ENCODE peak calls at places on chromosomes 4 and X, in eight cellular contexts. One of them, this sample, is unnamed.

GRCh38 chr4:147182041-147182440 is 236.4 kb upstream of the TTC29 start:
- DNase-seq in hippocampal formation: no peak
- DNase-seq in right cardiac atrium: no peak
- DNase-seq in activated CD4-positive, alpha-beta T cell treated with anti-CD3 and anti-CD28 coated beads, Interleukin-2, amount 10 ng/mL, durations not matched to agents 7 days and 5 days: no peak
- DNase-seq in fibroblast of lung: peak
- DNase-seq in LoVo: no peak
- DNase-seq in RWPE1: no peak
- DNase-seq in brain microvascular endothelial cell: no peak
- DNase-seq in this sample: no peak

GRCh38 chr4:165628572-165628971 is 244.5 kb upstream of the TLL1 start:
- DNase-seq in hippocampal formation: no peak
- DNase-seq in right cardiac atrium: no peak
- DNase-seq in activated CD4-positive, alpha-beta T cell treated with anti-CD3 and anti-CD28 coated beads, Interleukin-2, amount 10 ng/mL, durations not matched to agents 7 days and 5 days: no peak
- DNase-seq in fibroblast of lung: no peak
- DNase-seq in LoVo: no peak
- DNase-seq in RWPE1: no peak
- DNase-seq in brain microvascular endothelial cell: no peak
- DNase-seq in this sample: no peak

GRCh38 chrX:51798701-51799100 is 55.5 kb downstream of the GSPT2 start:
- DNase-seq in hippocampal formation: no peak
- DNase-seq in right cardiac atrium: no peak
- DNase-seq in activated CD4-positive, alpha-beta T cell treated with anti-CD3 and anti-CD28 coated beads, Interleukin-2, amount 10 ng/mL, durations not matched to agents 7 days and 5 days: no peak
- DNase-seq in fibroblast of lung: no peak
- DNase-seq in LoVo: no peak
- DNase-seq in RWPE1: no peak
- DNase-seq in brain microvascular endothelial cell: no peak
- DNase-seq in this sample: no peak

GRCh38 chrX:79270401-79270800 is 96.7 kb downstream of the ITM2A start:
- DNase-seq in hippocampal formation: no peak
- DNase-seq in right cardiac atrium: peak
- DNase-seq in activated CD4-positive, alpha-beta T cell treated with anti-CD3 and anti-CD28 coated beads, Interleukin-2, amount 10 ng/mL, durations not matched to agents 7 days and 5 days: peak
- DNase-seq in fibroblast of lung: no peak
- DNase-seq in LoVo: no peak
- DNase-seq in RWPE1: no peak
- DNase-seq in brain microvascular endothelial cell: no peak
- DNase-seq in this sample: peak

GRCh38 chrX:16586371-16587112 is 63.4 kb upstream of the S100G start:
- DNase-seq in hippocampal formation: no peak
- DNase-seq in right cardiac atrium: no peak
- DNase-seq in activated CD4-positive, alpha-beta T cell treated with anti-CD3 and anti-CD28 coated beads, Interleukin-2, amount 10 ng/mL, durations not matched to agents 7 days and 5 days: no peak
- DNase-seq in fibroblast of lung: no peak
- DNase-seq in LoVo: no peak
- DNase-seq in RWPE1: no peak
- DNase-seq in brain microvascular endothelial cell: no peak
- DNase-seq in this sample: no peak

GRCh38 chr4:73631565-73632226 is 11.5 kb upstream of the RASSF6 start:
- DNase-seq in hippocampal formation: no peak
- DNase-seq in right cardiac atrium: no peak
- DNase-seq in activated CD4-positive, alpha-beta T cell treated with anti-CD3 and anti-CD28 coated beads, Interleukin-2, amount 10 ng/mL, durations not matched to agents 7 days and 5 days: no peak
- DNase-seq in fibroblast of lung: no peak
- DNase-seq in LoVo: no peak
- DNase-seq in RWPE1: no peak
- DNase-seq in brain microvascular endothelial cell: no peak
- DNase-seq in this sample: no peak

GRCh38 chrX:41733939-41734338 is 10.0 kb downstream of the GPR82 start:
- DNase-seq in hippocampal formation: no peak
- DNase-seq in right cardiac atrium: no peak
- DNase-seq in activated CD4-positive, alpha-beta T cell treated with anti-CD3 and anti-CD28 coated beads, Interleukin-2, amount 10 ng/mL, durations not matched to agents 7 days and 5 days: peak
- DNase-seq in fibroblast of lung: no peak
- DNase-seq in LoVo: no peak
- DNase-seq in RWPE1: no peak
- DNase-seq in brain microvascular endothelial cell: no peak
- DNase-seq in this sample: peak

GRCh38 chr4:168598191-168598590 is 101.3 kb downstream of the PALLD start:
- DNase-seq in hippocampal formation: no peak
- DNase-seq in right cardiac atrium: no peak
- DNase-seq in activated CD4-positive, alpha-beta T cell treated with anti-CD3 and anti-CD28 coated beads, Interleukin-2, amount 10 ng/mL, durations not matched to agents 7 days and 5 days: no peak
- DNase-seq in fibroblast of lung: no peak
- DNase-seq in LoVo: no peak
- DNase-seq in RWPE1: no peak
- DNase-seq in brain microvascular endothelial cell: no peak
- DNase-seq in this sample: no peak

GRCh38 chr4:69713593-69713992 is 46.8 kb downstream of the SULT1B1 start:
- DNase-seq in hippocampal formation: no peak
- DNase-seq in right cardiac atrium: no peak
- DNase-seq in activated CD4-positive, alpha-beta T cell treated with anti-CD3 and anti-CD28 coated beads, Interleukin-2, amount 10 ng/mL, durations not matched to agents 7 days and 5 days: no peak
- DNase-seq in fibroblast of lung: peak
- DNase-seq in LoVo: no peak
- DNase-seq in RWPE1: no peak
- DNase-seq in brain microvascular endothelial cell: no peak
- DNase-seq in this sample: no peak

GRCh38 chr4:1210971-1211370 is 38.0 kb downstream of the CTBP1 start:
- DNase-seq in hippocampal formation: no peak
- DNase-seq in right cardiac atrium: peak
- DNase-seq in activated CD4-positive, alpha-beta T cell treated with anti-CD3 and anti-CD28 coated beads, Interleukin-2, amount 10 ng/mL, durations not matched to agents 7 days and 5 days: no peak
- DNase-seq in fibroblast of lung: no peak
- DNase-seq in LoVo: no peak
- DNase-seq in RWPE1: no peak
- DNase-seq in brain microvascular endothelial cell: no peak
- DNase-seq in this sample: no peak

GRCh38 chr4:53499791-53500190 is 91.5 kb downstream of the LNX1 start:
- DNase-seq in hippocampal formation: no peak
- DNase-seq in right cardiac atrium: no peak
- DNase-seq in activated CD4-positive, alpha-beta T cell treated with anti-CD3 and anti-CD28 coated beads, Interleukin-2, amount 10 ng/mL, durations not matched to agents 7 days and 5 days: no peak
- DNase-seq in fibroblast of lung: no peak
- DNase-seq in LoVo: no peak
- DNase-seq in RWPE1: no peak
- DNase-seq in brain microvascular endothelial cell: no peak
- DNase-seq in this sample: no peak

GRCh38 chr4:81963506-81964020 is 410.2 kb downstream of the HNRNPD start:
- DNase-seq in hippocampal formation: no peak
- DNase-seq in right cardiac atrium: no peak
- DNase-seq in activated CD4-positive, alpha-beta T cell treated with anti-CD3 and anti-CD28 coated beads, Interleukin-2, amount 10 ng/mL, durations not matched to agents 7 days and 5 days: no peak
- DNase-seq in fibroblast of lung: no peak
- DNase-seq in LoVo: no peak
- DNase-seq in RWPE1: no peak
- DNase-seq in brain microvascular endothelial cell: no peak
- DNase-seq in this sample: no peak

GRCh38 chr4:35461931-35462659 is 782.2 kb downstream of the ARAP2 start:
- DNase-seq in hippocampal formation: no peak
- DNase-seq in right cardiac atrium: no peak
- DNase-seq in activated CD4-positive, alpha-beta T cell treated with anti-CD3 and anti-CD28 coated beads, Interleukin-2, amount 10 ng/mL, durations not matched to agents 7 days and 5 days: no peak
- DNase-seq in fibroblast of lung: no peak
- DNase-seq in LoVo: no peak
- DNase-seq in RWPE1: no peak
- DNase-seq in brain microvascular endothelial cell: no peak
- DNase-seq in this sample: no peak

GRCh38 chr4:59994118-59994517 is 1206.0 kb upstream of the ADGRL3 start:
- DNase-seq in hippocampal formation: no peak
- DNase-seq in right cardiac atrium: no peak
- DNase-seq in activated CD4-positive, alpha-beta T cell treated with anti-CD3 and anti-CD28 coated beads, Interleukin-2, amount 10 ng/mL, durations not matched to agents 7 days and 5 days: no peak
- DNase-seq in fibroblast of lung: no peak
- DNase-seq in LoVo: no peak
- DNase-seq in RWPE1: no peak
- DNase-seq in brain microvascular endothelial cell: no peak
- DNase-seq in this sample: no peak

GRCh38 chr4:42995343-42995944 is 102.9 kb downstream of the GRXCR1 start:
- DNase-seq in hippocampal formation: peak
- DNase-seq in right cardiac atrium: no peak
- DNase-seq in activated CD4-positive, alpha-beta T cell treated with anti-CD3 and anti-CD28 coated beads, Interleukin-2, amount 10 ng/mL, durations not matched to agents 7 days and 5 days: no peak
- DNase-seq in fibroblast of lung: peak
- DNase-seq in LoVo: peak
- DNase-seq in RWPE1: peak
- DNase-seq in brain microvascular endothelial cell: no peak
- DNase-seq in this sample: peak

GRCh38 chr4:2330119-2331042 is 68.5 kb upstream of the MXD4 start:
- DNase-seq in hippocampal formation: no peak
- DNase-seq in right cardiac atrium: no peak
- DNase-seq in activated CD4-positive, alpha-beta T cell treated with anti-CD3 and anti-CD28 coated beads, Interleukin-2, amount 10 ng/mL, durations not matched to agents 7 days and 5 days: no peak
- DNase-seq in fibroblast of lung: peak
- DNase-seq in LoVo: peak
- DNase-seq in RWPE1: peak
- DNase-seq in brain microvascular endothelial cell: peak
- DNase-seq in this sample: no peak

GRCh38 chrX:18406531-18407266 is 18.7 kb upstream of the CDKL5 start:
- DNase-seq in hippocampal formation: no peak
- DNase-seq in right cardiac atrium: no peak
- DNase-seq in activated CD4-positive, alpha-beta T cell treated with anti-CD3 and anti-CD28 coated beads, Interleukin-2, amount 10 ng/mL, durations not matched to agents 7 days and 5 days: no peak
- DNase-seq in fibroblast of lung: no peak
- DNase-seq in LoVo: no peak
- DNase-seq in RWPE1: no peak
- DNase-seq in brain microvascular endothelial cell: no peak
- DNase-seq in this sample: no peak

GRCh38 chr4:21656832-21657231 is 291.7 kb downstream of the KCNIP4 start:
- DNase-seq in hippocampal formation: no peak
- DNase-seq in right cardiac atrium: no peak
- DNase-seq in activated CD4-positive, alpha-beta T cell treated with anti-CD3 and anti-CD28 coated beads, Interleukin-2, amount 10 ng/mL, durations not matched to agents 7 days and 5 days: no peak
- DNase-seq in fibroblast of lung: peak
- DNase-seq in LoVo: no peak
- DNase-seq in RWPE1: peak
- DNase-seq in brain microvascular endothelial cell: peak
- DNase-seq in this sample: no peak

GRCh38 chr4:2141762-2142520 is 82.8 kb downstream of the NAT8L start:
- DNase-seq in hippocampal formation: peak
- DNase-seq in right cardiac atrium: no peak
- DNase-seq in activated CD4-positive, alpha-beta T cell treated with anti-CD3 and anti-CD28 coated beads, Interleukin-2, amount 10 ng/mL, durations not matched to agents 7 days and 5 days: no peak
- DNase-seq in fibroblast of lung: peak
- DNase-seq in LoVo: no peak
- DNase-seq in RWPE1: no peak
- DNase-seq in brain microvascular endothelial cell: no peak
- DNase-seq in this sample: no peak

GRCh38 chrX:83469551-83469950 is 38.5 kb upstream of the POU3F4 start:
- DNase-seq in hippocampal formation: peak
- DNase-seq in right cardiac atrium: no peak
- DNase-seq in activated CD4-positive, alpha-beta T cell treated with anti-CD3 and anti-CD28 coated beads, Interleukin-2, amount 10 ng/mL, durations not matched to agents 7 days and 5 days: no peak
- DNase-seq in fibroblast of lung: no peak
- DNase-seq in LoVo: peak
- DNase-seq in RWPE1: no peak
- DNase-seq in brain microvascular endothelial cell: no peak
- DNase-seq in this sample: peak

GRCh38 chrX:107599371-107599970 is 28.8 kb upstream of the PRPS1 start:
- DNase-seq in hippocampal formation: no peak
- DNase-seq in right cardiac atrium: no peak
- DNase-seq in activated CD4-positive, alpha-beta T cell treated with anti-CD3 and anti-CD28 coated beads, Interleukin-2, amount 10 ng/mL, durations not matched to agents 7 days and 5 days: no peak
- DNase-seq in fibroblast of lung: peak
- DNase-seq in LoVo: no peak
- DNase-seq in RWPE1: no peak
- DNase-seq in brain microvascular endothelial cell: no peak
- DNase-seq in this sample: peak

GRCh38 chrX:10526442-10526841 is 93.9 kb downstream of the MID1 start:
- DNase-seq in hippocampal formation: no peak
- DNase-seq in right cardiac atrium: no peak
- DNase-seq in activated CD4-positive, alpha-beta T cell treated with anti-CD3 and anti-CD28 coated beads, Interleukin-2, amount 10 ng/mL, durations not matched to agents 7 days and 5 days: no peak
- DNase-seq in fibroblast of lung: peak
- DNase-seq in LoVo: no peak
- DNase-seq in RWPE1: no peak
- DNase-seq in brain microvascular endothelial cell: no peak
- DNase-seq in this sample: no peak

GRCh38 chrX:154333837-154334271 is 38.3 kb downstream of the TKTL1 start:
- DNase-seq in hippocampal formation: no peak
- DNase-seq in right cardiac atrium: no peak
- DNase-seq in activated CD4-positive, alpha-beta T cell treated with anti-CD3 and anti-CD28 coated beads, Interleukin-2, amount 10 ng/mL, durations not matched to agents 7 days and 5 days: no peak
- DNase-seq in fibroblast of lung: no peak
- DNase-seq in LoVo: no peak
- DNase-seq in RWPE1: no peak
- DNase-seq in brain microvascular endothelial cell: no peak
- DNase-seq in this sample: no peak

GRCh38 chrX:39854772-39855747 is 242.7 kb downstream of the BCOR start:
- DNase-seq in hippocampal formation: no peak
- DNase-seq in right cardiac atrium: no peak
- DNase-seq in activated CD4-positive, alpha-beta T cell treated with anti-CD3 and anti-CD28 coated beads, Interleukin-2, amount 10 ng/mL, durations not matched to agents 7 days and 5 days: peak
- DNase-seq in fibroblast of lung: no peak
- DNase-seq in LoVo: no peak
- DNase-seq in RWPE1: no peak
- DNase-seq in brain microvascular endothelial cell: no peak
- DNase-seq in this sample: peak

GRCh38 chr4:184472540-184473264 is 1.6 kb downstream of the IRF2 start:
- DNase-seq in hippocampal formation: peak
- DNase-seq in right cardiac atrium: peak
- DNase-seq in activated CD4-positive, alpha-beta T cell treated with anti-CD3 and anti-CD28 coated beads, Interleukin-2, amount 10 ng/mL, durations not matched to agents 7 days and 5 days: peak
- DNase-seq in fibroblast of lung: peak
- DNase-seq in LoVo: peak
- DNase-seq in RWPE1: peak
- DNase-seq in brain microvascular endothelial cell: peak
- DNase-seq in this sample: peak

GRCh38 chr4:114108869-114109268 is 129.4 kb upstream of the ARSJ start:
- DNase-seq in hippocampal formation: peak
- DNase-seq in right cardiac atrium: no peak
- DNase-seq in activated CD4-positive, alpha-beta T cell treated with anti-CD3 and anti-CD28 coated beads, Interleukin-2, amount 10 ng/mL, durations not matched to agents 7 days and 5 days: no peak
- DNase-seq in fibroblast of lung: peak
- DNase-seq in LoVo: no peak
- DNase-seq in RWPE1: peak
- DNase-seq in brain microvascular endothelial cell: no peak
- DNase-seq in this sample: no peak

GRCh38 chrX:22110729-22111494 is 78.8 kb downstream of the PHEX start:
- DNase-seq in hippocampal formation: no peak
- DNase-seq in right cardiac atrium: no peak
- DNase-seq in activated CD4-positive, alpha-beta T cell treated with anti-CD3 and anti-CD28 coated beads, Interleukin-2, amount 10 ng/mL, durations not matched to agents 7 days and 5 days: no peak
- DNase-seq in fibroblast of lung: no peak
- DNase-seq in LoVo: no peak
- DNase-seq in RWPE1: no peak
- DNase-seq in brain microvascular endothelial cell: no peak
- DNase-seq in this sample: no peak

GRCh38 chrX:115624916-115625315 is 63.9 kb downstream of the PLS3 start:
- DNase-seq in hippocampal formation: no peak
- DNase-seq in right cardiac atrium: no peak
- DNase-seq in activated CD4-positive, alpha-beta T cell treated with anti-CD3 and anti-CD28 coated beads, Interleukin-2, amount 10 ng/mL, durations not matched to agents 7 days and 5 days: no peak
- DNase-seq in fibroblast of lung: no peak
- DNase-seq in LoVo: no peak
- DNase-seq in RWPE1: no peak
- DNase-seq in brain microvascular endothelial cell: no peak
- DNase-seq in this sample: no peak

GRCh38 chrX:20531667-20532066 is 265.0 kb upstream of the RPS6KA3 start:
- DNase-seq in hippocampal formation: no peak
- DNase-seq in right cardiac atrium: no peak
- DNase-seq in activated CD4-positive, alpha-beta T cell treated with anti-CD3 and anti-CD28 coated beads, Interleukin-2, amount 10 ng/mL, durations not matched to agents 7 days and 5 days: no peak
- DNase-seq in fibroblast of lung: peak
- DNase-seq in LoVo: no peak
- DNase-seq in RWPE1: no peak
- DNase-seq in brain microvascular endothelial cell: no peak
- DNase-seq in this sample: no peak

GRCh38 chrX:769796-770195 is 139.2 kb downstream of the SHOX start:
- DNase-seq in hippocampal formation: no peak
- DNase-seq in right cardiac atrium: no peak
- DNase-seq in activated CD4-positive, alpha-beta T cell treated with anti-CD3 and anti-CD28 coated beads, Interleukin-2, amount 10 ng/mL, durations not matched to agents 7 days and 5 days: no peak
- DNase-seq in fibroblast of lung: no peak
- DNase-seq in LoVo: no peak
- DNase-seq in RWPE1: no peak
- DNase-seq in brain microvascular endothelial cell: no peak
- DNase-seq in this sample: no peak

GRCh38 chr4:184287697-184288255 is 70.1 kb upstream of the ENPP6 start:
- DNase-seq in hippocampal formation: no peak
- DNase-seq in right cardiac atrium: no peak
- DNase-seq in activated CD4-positive, alpha-beta T cell treated with anti-CD3 and anti-CD28 coated beads, Interleukin-2, amount 10 ng/mL, durations not matched to agents 7 days and 5 days: no peak
- DNase-seq in fibroblast of lung: peak
- DNase-seq in LoVo: no peak
- DNase-seq in RWPE1: peak
- DNase-seq in brain microvascular endothelial cell: peak
- DNase-seq in this sample: no peak

GRCh38 chrX:65924938-65925507 is 114.9 kb downstream of the VSIG4 start:
- DNase-seq in hippocampal formation: no peak
- DNase-seq in right cardiac atrium: no peak
- DNase-seq in activated CD4-positive, alpha-beta T cell treated with anti-CD3 and anti-CD28 coated beads, Interleukin-2, amount 10 ng/mL, durations not matched to agents 7 days and 5 days: no peak
- DNase-seq in fibroblast of lung: no peak
- DNase-seq in LoVo: no peak
- DNase-seq in RWPE1: no peak
- DNase-seq in brain microvascular endothelial cell: no peak
- DNase-seq in this sample: no peak

GRCh38 chrX:134601240-134601639 is 57.0 kb downstream of the PLAC1 start:
- DNase-seq in hippocampal formation: no peak
- DNase-seq in right cardiac atrium: no peak
- DNase-seq in activated CD4-positive, alpha-beta T cell treated with anti-CD3 and anti-CD28 coated beads, Interleukin-2, amount 10 ng/mL, durations not matched to agents 7 days and 5 days: no peak
- DNase-seq in fibroblast of lung: peak
- DNase-seq in LoVo: no peak
- DNase-seq in RWPE1: no peak
- DNase-seq in brain microvascular endothelial cell: no peak
- DNase-seq in this sample: no peak

GRCh38 chr4:8422786-8423185 is 17.7 kb downstream of the ACOX3 start:
- DNase-seq in hippocampal formation: no peak
- DNase-seq in right cardiac atrium: no peak
- DNase-seq in activated CD4-positive, alpha-beta T cell treated with anti-CD3 and anti-CD28 coated beads, Interleukin-2, amount 10 ng/mL, durations not matched to agents 7 days and 5 days: no peak
- DNase-seq in fibroblast of lung: no peak
- DNase-seq in LoVo: no peak
- DNase-seq in RWPE1: no peak
- DNase-seq in brain microvascular endothelial cell: no peak
- DNase-seq in this sample: no peak

This sample was measured in GM13976.